ENCODE peak calls at places on chromosome 17, in seven cellular contexts. One of them, this sample, is unnamed.

GRCh38 chr17:10757067-10757466 is 27.2 kb upstream of the TMEM220 start:
- DNase-seq in choroid plexus epithelial cell: no peak
- DNase-seq in AG09309: no peak
- DNase-seq in fibroblast of the aortic adventitia: no peak
- DNase-seq in HFF-Myc: no peak
- DNase-seq in left ventricle myocardium inferior: no peak
- DNase-seq in fibroblast of lung: no peak
- DNase-seq in this sample: no peak

GRCh38 chr17:57971572-57971971 is 16.4 kb upstream of the CUEDC1 start:
- DNase-seq in choroid plexus epithelial cell: no peak
- DNase-seq in AG09309: no peak
- DNase-seq in fibroblast of the aortic adventitia: no peak
- DNase-seq in HFF-Myc: no peak
- DNase-seq in left ventricle myocardium inferior: no peak
- DNase-seq in fibroblast of lung: no peak
- DNase-seq in this sample: no peak

GRCh38 chr17:27293359-27293897 is 486 bp upstream of the WSB1 start:
- DNase-seq in choroid plexus epithelial cell: no peak
- DNase-seq in AG09309: no peak
- DNase-seq in fibroblast of the aortic adventitia: no peak
- DNase-seq in HFF-Myc: no peak
- DNase-seq in left ventricle myocardium inferior: no peak
- DNase-seq in fibroblast of lung: no peak
- DNase-seq in this sample: no peak

GRCh38 chr17:47707056-47707791 is 13.3 kb downstream of the TBKBP1 start:
- DNase-seq in choroid plexus epithelial cell: no peak
- DNase-seq in AG09309: no peak
- DNase-seq in fibroblast of the aortic adventitia: no peak
- DNase-seq in HFF-Myc: no peak
- DNase-seq in left ventricle myocardium inferior: no peak
- DNase-seq in fibroblast of lung: no peak
- DNase-seq in this sample: no peak

GRCh38 chr17:51244041-51244440 is 15.8 kb downstream of the MBTD1 start:
- DNase-seq in choroid plexus epithelial cell: no peak
- DNase-seq in AG09309: no peak
- DNase-seq in fibroblast of the aortic adventitia: no peak
- DNase-seq in HFF-Myc: no peak
- DNase-seq in left ventricle myocardium inferior: no peak
- DNase-seq in fibroblast of lung: no peak
- DNase-seq in this sample: no peak

GRCh38 chr17:47318197-47318918 is 5.4 kb upstream of the EFCAB13 start:
- DNase-seq in choroid plexus epithelial cell: no peak
- DNase-seq in AG09309: no peak
- DNase-seq in fibroblast of the aortic adventitia: no peak
- DNase-seq in HFF-Myc: no peak
- DNase-seq in left ventricle myocardium inferior: no peak
- DNase-seq in fibroblast of lung: no peak
- DNase-seq in this sample: no peak

GRCh38 chr17:4509402-4509801 is 10.7 kb downstream of the SPNS2 start:
- DNase-seq in choroid plexus epithelial cell: peak
- DNase-seq in AG09309: no peak
- DNase-seq in fibroblast of the aortic adventitia: no peak
- DNase-seq in HFF-Myc: no peak
- DNase-seq in left ventricle myocardium inferior: no peak
- DNase-seq in fibroblast of lung: no peak
- DNase-seq in this sample: no peak

GRCh38 chr17:17150450-17150804 is 55.7 kb downstream of the PLD6 start:
- DNase-seq in choroid plexus epithelial cell: no peak
- DNase-seq in AG09309: no peak
- DNase-seq in fibroblast of the aortic adventitia: no peak
- DNase-seq in HFF-Myc: no peak
- DNase-seq in left ventricle myocardium inferior: no peak
- DNase-seq in fibroblast of lung: no peak
- DNase-seq in this sample: no peak

GRCh38 chr17:42347198-42347597 is 41.0 kb downstream of the STAT3 start:
- DNase-seq in choroid plexus epithelial cell: peak
- DNase-seq in AG09309: peak
- DNase-seq in fibroblast of the aortic adventitia: peak
- DNase-seq in HFF-Myc: peak
- DNase-seq in left ventricle myocardium inferior: no peak
- DNase-seq in fibroblast of lung: peak
- DNase-seq in this sample: no peak

GRCh38 chr17:19399750-19400450 is 11.1 kb upstream of the RNF112 start:
- DNase-seq in choroid plexus epithelial cell: no peak
- DNase-seq in AG09309: no peak
- DNase-seq in fibroblast of the aortic adventitia: no peak
- DNase-seq in HFF-Myc: no peak
- DNase-seq in left ventricle myocardium inferior: no peak
- DNase-seq in fibroblast of lung: no peak
- DNase-seq in this sample: no peak

GRCh38 chr17:68624381-68624780 is 23.2 kb upstream of the FAM20A start:
- DNase-seq in choroid plexus epithelial cell: no peak
- DNase-seq in AG09309: no peak
- DNase-seq in fibroblast of the aortic adventitia: peak
- DNase-seq in HFF-Myc: no peak
- DNase-seq in left ventricle myocardium inferior: no peak
- DNase-seq in fibroblast of lung: no peak
- DNase-seq in this sample: no peak

GRCh38 chr17:40244255-40244654 is 25.2 kb downstream of the WIPF2 start:
- DNase-seq in choroid plexus epithelial cell: no peak
- DNase-seq in AG09309: no peak
- DNase-seq in fibroblast of the aortic adventitia: no peak
- DNase-seq in HFF-Myc: no peak
- DNase-seq in left ventricle myocardium inferior: no peak
- DNase-seq in fibroblast of lung: no peak
- DNase-seq in this sample: no peak

GRCh38 chr17:70622382-70623260 is 453.3 kb downstream of the KCNJ2 start:
- DNase-seq in choroid plexus epithelial cell: peak
- DNase-seq in AG09309: no peak
- DNase-seq in fibroblast of the aortic adventitia: peak
- DNase-seq in HFF-Myc: no peak
- DNase-seq in left ventricle myocardium inferior: peak
- DNase-seq in fibroblast of lung: peak
- DNase-seq in this sample: no peak

GRCh38 chr17:60743812-60744211 is 66.2 kb downstream of the BCAS3 start:
- DNase-seq in choroid plexus epithelial cell: peak
- DNase-seq in AG09309: no peak
- DNase-seq in fibroblast of the aortic adventitia: peak
- DNase-seq in HFF-Myc: peak
- DNase-seq in left ventricle myocardium inferior: no peak
- DNase-seq in fibroblast of lung: peak
- DNase-seq in this sample: no peak

GRCh38 chr17:78697122-78697845 is 84.8 kb downstream of the CYTH1 start:
- DNase-seq in choroid plexus epithelial cell: no peak
- DNase-seq in AG09309: peak
- DNase-seq in fibroblast of the aortic adventitia: peak
- DNase-seq in HFF-Myc: no peak
- DNase-seq in left ventricle myocardium inferior: no peak
- DNase-seq in fibroblast of lung: peak
- DNase-seq in this sample: no peak

GRCh38 chr17:49509588-49509917 is 14.5 kb downstream of the NGFR start:
- DNase-seq in choroid plexus epithelial cell: no peak
- DNase-seq in AG09309: no peak
- DNase-seq in fibroblast of the aortic adventitia: no peak
- DNase-seq in HFF-Myc: no peak
- DNase-seq in left ventricle myocardium inferior: no peak
- DNase-seq in fibroblast of lung: no peak
- DNase-seq in this sample: no peak

GRCh38 chr17:26731005-26731921 is 562.7 kb upstream of the WSB1 start:
- DNase-seq in choroid plexus epithelial cell: no peak
- DNase-seq in AG09309: no peak
- DNase-seq in fibroblast of the aortic adventitia: no peak
- DNase-seq in HFF-Myc: no peak
- DNase-seq in left ventricle myocardium inferior: no peak
- DNase-seq in fibroblast of lung: peak
- DNase-seq in this sample: no peak

GRCh38 chr17:63479495-63480184 is 2.8 kb downstream of the ACE start:
- DNase-seq in choroid plexus epithelial cell: no peak
- DNase-seq in AG09309: no peak
- DNase-seq in fibroblast of the aortic adventitia: no peak
- DNase-seq in HFF-Myc: no peak
- DNase-seq in left ventricle myocardium inferior: no peak
- DNase-seq in fibroblast of lung: no peak
- DNase-seq in this sample: no peak

GRCh38 chr17:32575865-32576264 is 89.1 kb downstream of the CDK5R1 start:
- DNase-seq in choroid plexus epithelial cell: no peak
- DNase-seq in AG09309: no peak
- DNase-seq in fibroblast of the aortic adventitia: no peak
- DNase-seq in HFF-Myc: no peak
- DNase-seq in left ventricle myocardium inferior: no peak
- DNase-seq in fibroblast of lung: no peak
- DNase-seq in this sample: no peak

GRCh38 chr17:71180801-71181385 is 939.9 kb upstream of the SOX9 start:
- DNase-seq in choroid plexus epithelial cell: peak
- DNase-seq in AG09309: peak
- DNase-seq in fibroblast of the aortic adventitia: no peak
- DNase-seq in HFF-Myc: peak
- DNase-seq in left ventricle myocardium inferior: no peak
- DNase-seq in fibroblast of lung: peak
- DNase-seq in this sample: no peak

GRCh38 chr17:82037889-82038195 is 345 bp upstream of the DCXR start:
- DNase-seq in choroid plexus epithelial cell: no peak
- DNase-seq in AG09309: no peak
- DNase-seq in fibroblast of the aortic adventitia: no peak
- DNase-seq in HFF-Myc: no peak
- DNase-seq in left ventricle myocardium inferior: no peak
- DNase-seq in fibroblast of lung: no peak
- DNase-seq in this sample: no peak
- H3K4me3 ChIP-seq in choroid plexus epithelial cell: peak
- H3K4me3 ChIP-seq in AG09309: peak
- H3K4me3 ChIP-seq in fibroblast of the aortic adventitia: peak
- H3K4me3 ChIP-seq in HFF-Myc: peak
- H3K4me3 ChIP-seq in left ventricle myocardium inferior: peak
- H3K4me3 ChIP-seq in fibroblast of lung: peak
- H3K4me3 ChIP-seq in this sample: peak

GRCh38 chr17:285751-286422 is 66.7 kb downstream of the RPH3AL start:
- DNase-seq in choroid plexus epithelial cell: no peak
- DNase-seq in AG09309: no peak
- DNase-seq in fibroblast of the aortic adventitia: no peak
- DNase-seq in HFF-Myc: no peak
- DNase-seq in left ventricle myocardium inferior: no peak
- DNase-seq in fibroblast of lung: no peak
- DNase-seq in this sample: no peak
- TF ChIP-seq CTCF in choroid plexus epithelial cell: no peak
- TF ChIP-seq CTCF in AG09309: no peak
- TF ChIP-seq CTCF in fibroblast of the aortic adventitia: no peak
- TF ChIP-seq CTCF in HFF-Myc: no peak
- TF ChIP-seq CTCF in left ventricle myocardium inferior: no peak
- TF ChIP-seq CTCF in fibroblast of lung: no peak
- TF ChIP-seq CTCF in this sample: no peak

GRCh38 chr17:43983196-43983514 is 21.3 kb upstream of the NAGS start:
- DNase-seq in choroid plexus epithelial cell: no peak
- DNase-seq in AG09309: no peak
- DNase-seq in fibroblast of the aortic adventitia: no peak
- DNase-seq in HFF-Myc: no peak
- DNase-seq in left ventricle myocardium inferior: no peak
- DNase-seq in fibroblast of lung: no peak
- DNase-seq in this sample: no peak

GRCh38 chr17:43983515-43984411 is 20.7 kb upstream of the NAGS start:
- DNase-seq in choroid plexus epithelial cell: no peak
- DNase-seq in AG09309: no peak
- DNase-seq in fibroblast of the aortic adventitia: no peak
- DNase-seq in HFF-Myc: no peak
- DNase-seq in left ventricle myocardium inferior: no peak
- DNase-seq in fibroblast of lung: no peak
- DNase-seq in this sample: no peak

GRCh38 chr17:43982171-43982570 is 22.3 kb upstream of the NAGS start:
- DNase-seq in choroid plexus epithelial cell: no peak
- DNase-seq in AG09309: no peak
- DNase-seq in fibroblast of the aortic adventitia: no peak
- DNase-seq in HFF-Myc: no peak
- DNase-seq in left ventricle myocardium inferior: no peak
- DNase-seq in fibroblast of lung: no peak
- DNase-seq in this sample: no peak

GRCh38 chr17:43986225-43986981 is 18.0 kb upstream of the NAGS start:
- DNase-seq in choroid plexus epithelial cell: no peak
- DNase-seq in AG09309: no peak
- DNase-seq in fibroblast of the aortic adventitia: no peak
- DNase-seq in HFF-Myc: no peak
- DNase-seq in left ventricle myocardium inferior: no peak
- DNase-seq in fibroblast of lung: no peak
- DNase-seq in this sample: no peak

DNA sequence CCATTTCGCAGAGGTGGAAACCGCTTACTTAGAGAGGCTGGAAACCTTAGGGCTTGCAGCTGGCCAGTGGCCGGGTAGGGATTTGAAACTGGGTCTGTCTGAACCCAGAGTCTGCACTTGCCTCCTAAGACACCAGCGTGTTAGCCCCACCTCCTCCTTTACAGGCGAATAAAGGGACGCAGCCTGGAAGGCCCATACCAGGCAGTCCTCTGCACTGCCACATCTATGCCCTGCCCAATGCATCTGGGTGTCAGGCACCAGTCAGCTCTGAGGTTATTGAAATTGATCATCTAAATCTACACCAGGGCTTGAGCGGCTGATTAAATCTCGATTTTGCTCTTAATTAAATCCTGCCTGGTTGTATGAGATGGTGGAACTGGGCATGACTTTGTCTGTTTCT is 19.9 kb upstream of the NAGS start:
- DNase-seq in choroid plexus epithelial cell: no peak
- DNase-seq in AG09309: no peak
- DNase-seq in fibroblast of the aortic adventitia: no peak
- DNase-seq in HFF-Myc: no peak
- DNase-seq in left ventricle myocardium inferior: no peak
- DNase-seq in fibroblast of lung: no peak
- DNase-seq in this sample: no peak
- H3K4me3 ChIP-seq in choroid plexus epithelial cell: peak
- H3K4me3 ChIP-seq in AG09309: no peak
- H3K4me3 ChIP-seq in fibroblast of the aortic adventitia: no peak
- H3K4me3 ChIP-seq in HFF-Myc: peak
- H3K4me3 ChIP-seq in left ventricle myocardium inferior: peak
- H3K4me3 ChIP-seq in fibroblast of lung: peak
- H3K4me3 ChIP-seq in this sample: peak

DNA sequence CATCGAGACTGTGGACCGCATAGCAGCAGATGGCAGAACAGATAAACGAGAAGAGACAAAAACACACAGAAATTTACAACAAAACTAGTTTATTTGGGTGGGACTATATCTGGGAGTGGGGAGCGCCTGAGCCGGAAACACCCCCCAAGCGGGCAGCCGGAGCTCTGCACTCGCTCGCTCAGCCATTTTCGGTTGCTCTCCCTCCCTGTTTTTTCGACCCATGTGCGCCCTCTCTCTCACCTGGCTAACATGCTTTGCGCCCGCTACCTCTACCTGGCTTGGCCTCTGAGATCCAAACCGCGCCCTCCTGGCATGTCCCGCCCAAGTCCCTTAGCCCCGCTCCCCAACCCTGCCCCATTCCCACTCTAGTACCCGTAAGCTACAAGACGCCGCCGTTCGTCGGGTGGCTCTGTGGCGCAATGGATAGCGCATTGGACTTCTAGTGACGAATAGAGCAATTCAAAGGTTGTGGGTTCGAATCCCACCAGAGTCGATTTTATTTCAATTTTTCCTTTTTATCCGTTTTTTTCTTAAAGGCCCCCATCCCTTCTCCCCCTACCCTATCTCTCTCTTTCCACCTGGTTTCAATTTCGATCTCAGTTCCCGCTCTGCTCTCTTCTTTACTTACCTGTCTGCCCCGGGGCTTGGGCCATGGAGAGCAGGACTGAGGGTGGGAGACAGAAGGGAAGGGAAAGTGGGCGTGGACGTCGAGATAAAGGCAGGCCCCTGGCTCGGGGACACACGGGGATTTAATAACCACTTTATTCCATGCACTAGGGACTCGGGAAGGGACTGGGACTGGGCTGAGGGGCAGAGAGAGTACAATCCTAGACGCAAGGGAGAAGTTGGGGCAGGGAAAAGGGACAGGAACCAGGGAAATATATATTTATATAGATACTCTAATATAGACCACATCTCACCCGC is 2.5 kb upstream of the ALOXE3 start:
- DNase-seq in choroid plexus epithelial cell: peak
- DNase-seq in AG09309: no peak
- DNase-seq in fibroblast of the aortic adventitia: peak
- DNase-seq in HFF-Myc: no peak
- DNase-seq in left ventricle myocardium inferior: no peak
- DNase-seq in fibroblast of lung: no peak
- DNase-seq in this sample: no peak
- TF ChIP-seq CTCF in choroid plexus epithelial cell: peak
- TF ChIP-seq CTCF in AG09309: peak
- TF ChIP-seq CTCF in fibroblast of the aortic adventitia: peak
- TF ChIP-seq CTCF in HFF-Myc: peak
- TF ChIP-seq CTCF in left ventricle myocardium inferior: peak
- TF ChIP-seq CTCF in fibroblast of lung: peak
- TF ChIP-seq CTCF in this sample: peak

This sample was measured in AG04449.